ENCODE peak calls at places on chromosomes 16 and 17, in seven cellular contexts. One of them, this sample, is unnamed.

GRCh38 chr17:79093270-79093669 is 18.6 kb downstream of the ENGASE start:
- DNase-seq in endothelial cell of umbilical vein: no peak
- DNase-seq in IMR-90: no peak
- DNase-seq in K562: no peak
- DNase-seq in colonic mucosa: no peak
- DNase-seq in endodermal cell: no peak
- DNase-seq in neural progenitor cell: no peak
- DNase-seq in this sample: no peak

GRCh38 chr17:45965741-45966140 is 33.3 kb upstream of the STH start:
- DNase-seq in IMR-90: no peak
- DNase-seq in neural progenitor cell: no peak
- DNase-seq in endodermal cell: no peak
- DNase-seq in endothelial cell of umbilical vein: no peak
- DNase-seq in colonic mucosa: no peak
- DNase-seq in K562: no peak
- DNase-seq in this sample: no peak

GRCh38 chr17:8133398-8133797 is 9.5 kb upstream of the HES7 start:
- DNase-seq in endodermal cell: peak; percentile 72
- DNase-seq in endothelial cell of umbilical vein: no peak
- DNase-seq in colonic mucosa: no peak
- DNase-seq in neural progenitor cell: peak; percentile 73
- DNase-seq in IMR-90: no peak
- DNase-seq in K562: no peak
- DNase-seq in this sample: no peak

GRCh38 chr16:9114842-9115241 is 23.4 kb downstream of the HAPSTR1 start:
- DNase-seq in colonic mucosa: no peak
- DNase-seq in neural progenitor cell: no peak
- DNase-seq in endothelial cell of umbilical vein: no peak
- DNase-seq in K562: no peak
- DNase-seq in IMR-90: no peak
- DNase-seq in endodermal cell: peak; percentile 45
- DNase-seq in this sample: no peak

GRCh38 chr17:77354721-77355455 is 214.1 kb downstream of the SEC14L1 start:
- DNase-seq in K562: no peak
- DNase-seq in endothelial cell of umbilical vein: no peak
- DNase-seq in neural progenitor cell: no peak
- DNase-seq in endodermal cell: no peak
- DNase-seq in IMR-90: peak; percentile 98
- DNase-seq in colonic mucosa: peak; percentile 63
- DNase-seq in this sample: no peak

GRCh38 chr16:68386628-68387027 is 61.7 kb downstream of the SMPD3 start:
- DNase-seq in endodermal cell: no peak
- DNase-seq in IMR-90: no peak
- DNase-seq in colonic mucosa: peak; percentile 95
- DNase-seq in endothelial cell of umbilical vein: no peak
- DNase-seq in neural progenitor cell: no peak
- DNase-seq in K562: no peak
- DNase-seq in this sample: no peak

GRCh38 chr17:28261219-28261618 is 57.8 kb upstream of the TMEM97 start:
- DNase-seq in IMR-90: no peak
- DNase-seq in endothelial cell of umbilical vein: no peak
- DNase-seq in neural progenitor cell: no peak
- DNase-seq in endodermal cell: no peak
- DNase-seq in colonic mucosa: no peak
- DNase-seq in K562: no peak
- DNase-seq in this sample: no peak

GRCh38 chr17:72426948-72427760 is 306.3 kb downstream of the SOX9 start:
- DNase-seq in K562: no peak
- DNase-seq in IMR-90: no peak
- DNase-seq in colonic mucosa: peak; percentile 89
- DNase-seq in neural progenitor cell: no peak
- DNase-seq in endothelial cell of umbilical vein: no peak
- DNase-seq in endodermal cell: peak; percentile 67
- DNase-seq in this sample: no peak

GRCh38 chr17:32859857-32860525 is 16.9 kb downstream of the MYO1D start:
- DNase-seq in neural progenitor cell: no peak
- DNase-seq in IMR-90: no peak
- DNase-seq in endodermal cell: no peak
- DNase-seq in K562: peak; percentile 54
- DNase-seq in colonic mucosa: no peak
- DNase-seq in endothelial cell of umbilical vein: no peak
- DNase-seq in this sample: no peak

GRCh38 chr16:86215233-86215978 is 294.9 kb upstream of the FOXF1 start:
- DNase-seq in colonic mucosa: no peak
- DNase-seq in endothelial cell of umbilical vein: no peak
- DNase-seq in IMR-90: peak; percentile 24
- DNase-seq in endodermal cell: no peak
- DNase-seq in K562: no peak
- DNase-seq in neural progenitor cell: no peak
- DNase-seq in this sample: no peak

GRCh38 chr16:85330694-85331188 is 218.5 kb upstream of the CIBAR2 start:
- DNase-seq in IMR-90: peak; percentile 86
- DNase-seq in K562: peak; percentile 86
- DNase-seq in endodermal cell: peak; percentile 92
- DNase-seq in neural progenitor cell: peak; percentile 90
- DNase-seq in colonic mucosa: no peak
- DNase-seq in endothelial cell of umbilical vein: no peak
- DNase-seq in this sample: peak; percentile 25

GRCh38 chr16:23838485-23839142 is 2.8 kb downstream of the PRKCB start:
- DNase-seq in colonic mucosa: no peak
- DNase-seq in endodermal cell: no peak
- DNase-seq in endothelial cell of umbilical vein: no peak
- DNase-seq in IMR-90: no peak
- DNase-seq in K562: no peak
- DNase-seq in neural progenitor cell: no peak
- DNase-seq in this sample: no peak

GRCh38 chr16:30615358-30616076 is 5.3 kb upstream of the ZNF689 start:
- DNase-seq in colonic mucosa: peak; percentile 81
- DNase-seq in neural progenitor cell: peak; percentile 81
- DNase-seq in endodermal cell: peak; percentile 96
- DNase-seq in IMR-90: peak; percentile 8
- DNase-seq in K562: peak; percentile 18
- DNase-seq in endothelial cell of umbilical vein: peak; percentile 35
- DNase-seq in this sample: peak; percentile 72

GRCh38 chr16:70768205-70768580 is 32.8 kb downstream of the VAC14 start:
- DNase-seq in K562: no peak
- DNase-seq in colonic mucosa: no peak
- DNase-seq in IMR-90: no peak
- DNase-seq in neural progenitor cell: no peak
- DNase-seq in endothelial cell of umbilical vein: no peak
- DNase-seq in endodermal cell: no peak
- DNase-seq in this sample: no peak

GRCh38 chr17:692116-692515 is 22.5 kb downstream of the VPS53 start:
- DNase-seq in endothelial cell of umbilical vein: no peak
- DNase-seq in IMR-90: peak; percentile 89
- DNase-seq in endodermal cell: no peak
- DNase-seq in neural progenitor cell: no peak
- DNase-seq in colonic mucosa: no peak
- DNase-seq in K562: no peak
- DNase-seq in this sample: no peak

GRCh38 chr17:78335176-78335575 is 24.7 kb downstream of the SOCS3 start:
- DNase-seq in IMR-90: no peak
- DNase-seq in K562: no peak
- DNase-seq in endothelial cell of umbilical vein: no peak
- DNase-seq in colonic mucosa: no peak
- DNase-seq in neural progenitor cell: no peak
- DNase-seq in endodermal cell: no peak
- DNase-seq in this sample: no peak

GRCh38 chr16:71630808-71631207 is 4.8 kb downstream of the MARVELD3 start:
- DNase-seq in endodermal cell: peak; percentile 16
- DNase-seq in colonic mucosa: no peak
- DNase-seq in neural progenitor cell: no peak
- DNase-seq in endothelial cell of umbilical vein: no peak
- DNase-seq in IMR-90: no peak
- DNase-seq in K562: no peak
- DNase-seq in this sample: no peak

GRCh38 chr16:4015275-4015990 is 100.8 kb downstream of the ADCY9 start:
- DNase-seq in colonic mucosa: peak; percentile 55
- DNase-seq in endothelial cell of umbilical vein: no peak
- DNase-seq in IMR-90: no peak
- DNase-seq in neural progenitor cell: no peak
- DNase-seq in K562: no peak
- DNase-seq in endodermal cell: no peak
- DNase-seq in this sample: no peak

GRCh38 chr17:63543822-63544420 is 6.4 kb upstream of the DCAF7 start:
- DNase-seq in endothelial cell of umbilical vein: no peak
- DNase-seq in IMR-90: no peak
- DNase-seq in K562: no peak
- DNase-seq in endodermal cell: peak; percentile 61
- DNase-seq in colonic mucosa: no peak
- DNase-seq in neural progenitor cell: no peak
- DNase-seq in this sample: no peak

GRCh38 chr16:75559002-75559401 is 3.0 kb upstream of the TMEM231 start:
- DNase-seq in endodermal cell: no peak
- DNase-seq in colonic mucosa: no peak
- DNase-seq in neural progenitor cell: no peak
- DNase-seq in endothelial cell of umbilical vein: no peak
- DNase-seq in IMR-90: no peak
- DNase-seq in K562: no peak
- DNase-seq in this sample: no peak

GRCh38 chr16:12079411-12079965 is 103.0 kb downstream of the SNX29 start:
- DNase-seq in IMR-90: no peak
- DNase-seq in colonic mucosa: no peak
- DNase-seq in endodermal cell: no peak
- DNase-seq in K562: no peak
- DNase-seq in endothelial cell of umbilical vein: no peak
- DNase-seq in neural progenitor cell: no peak
- DNase-seq in this sample: peak; percentile 24

GRCh38 chr17:45302649-45303173 is 14.1 kb downstream of the MAP3K14 start:
- DNase-seq in neural progenitor cell: no peak
- DNase-seq in IMR-90: peak; percentile 76
- DNase-seq in endodermal cell: no peak
- DNase-seq in colonic mucosa: no peak
- DNase-seq in endothelial cell of umbilical vein: no peak
- DNase-seq in K562: no peak
- DNase-seq in this sample: peak; percentile 23

GRCh38 chr16:88380619-88381018 is 2.1 kb upstream of the ZNF469 start:
- DNase-seq in IMR-90: no peak
- DNase-seq in endothelial cell of umbilical vein: no peak
- DNase-seq in neural progenitor cell: no peak
- DNase-seq in K562: no peak
- DNase-seq in colonic mucosa: no peak
- DNase-seq in endodermal cell: no peak
- DNase-seq in this sample: no peak

GRCh38 chr17:51853857-51854256 is 304.7 kb downstream of the CA10 start:
- DNase-seq in endothelial cell of umbilical vein: no peak
- DNase-seq in colonic mucosa: peak; percentile 37
- DNase-seq in K562: no peak
- DNase-seq in endodermal cell: no peak
- DNase-seq in IMR-90: no peak
- DNase-seq in neural progenitor cell: no peak
- DNase-seq in this sample: no peak

GRCh38 chr17:8426094-8426720 is 9.5 kb upstream of the NDEL1 start:
- DNase-seq in neural progenitor cell: no peak
- DNase-seq in endodermal cell: peak; percentile 26
- DNase-seq in K562: no peak
- DNase-seq in colonic mucosa: peak; percentile 67
- DNase-seq in endothelial cell of umbilical vein: no peak
- DNase-seq in IMR-90: no peak
- DNase-seq in this sample: no peak

GRCh38 chr16:57411362-57411976 is 6.9 kb downstream of the CCL17 start:
- DNase-seq in IMR-90: no peak
- DNase-seq in endothelial cell of umbilical vein: no peak
- DNase-seq in neural progenitor cell: no peak
- DNase-seq in K562: no peak
- DNase-seq in endodermal cell: no peak
- DNase-seq in colonic mucosa: no peak
- DNase-seq in this sample: no peak

GRCh38 chr16:57409870-57410585 is 5.5 kb downstream of the CCL17 start:
- DNase-seq in colonic mucosa: no peak
- DNase-seq in endodermal cell: peak; percentile 69
- DNase-seq in endothelial cell of umbilical vein: no peak
- DNase-seq in IMR-90: no peak
- DNase-seq in K562: no peak
- DNase-seq in neural progenitor cell: no peak
- DNase-seq in this sample: no peak

GRCh38 chr16:57406881-57407280 is 2.3 kb downstream of the CCL17 start:
- DNase-seq in neural progenitor cell: no peak
- DNase-seq in endothelial cell of umbilical vein: no peak
- DNase-seq in K562: no peak
- DNase-seq in endodermal cell: no peak
- DNase-seq in colonic mucosa: no peak
- DNase-seq in IMR-90: no peak
- DNase-seq in this sample: no peak

GRCh38 chr16:57407521-57408353 is 3.2 kb downstream of the CCL17 start:
- DNase-seq in K562: no peak
- DNase-seq in endodermal cell: no peak
- DNase-seq in endothelial cell of umbilical vein: no peak
- DNase-seq in neural progenitor cell: no peak
- DNase-seq in IMR-90: no peak
- DNase-seq in colonic mucosa: no peak
- DNase-seq in this sample: no peak

DNA sequence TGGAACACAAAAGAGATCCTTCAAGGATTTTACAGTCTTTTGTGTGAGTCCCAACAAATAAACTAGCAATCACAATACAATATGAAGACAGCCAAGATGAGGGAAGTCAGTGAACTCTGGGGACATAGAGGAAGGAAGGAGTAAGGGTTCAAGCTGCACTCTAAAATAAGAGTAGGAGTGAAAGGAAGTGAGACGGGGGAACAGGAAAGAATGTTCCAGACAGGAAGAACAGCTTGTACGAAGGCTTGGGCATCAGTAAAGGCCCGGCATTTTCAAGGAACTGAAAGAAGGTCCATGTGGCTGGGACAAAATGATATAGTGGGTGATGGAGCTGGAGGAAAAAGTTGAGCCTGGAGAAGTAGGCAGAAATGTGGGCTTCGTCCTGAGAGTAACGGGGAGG is 4.5 kb downstream of the CCL17 start:
- DNase-seq in neural progenitor cell: no peak
- DNase-seq in colonic mucosa: no peak
- DNase-seq in endothelial cell of umbilical vein: peak; percentile 31
- DNase-seq in K562: no peak
- DNase-seq in endodermal cell: no peak
- DNase-seq in IMR-90: no peak
- DNase-seq in this sample: no peak
- H3K9ac ChIP-seq in neural progenitor cell: no peak overlapping the region
- H3K9ac ChIP-seq in colonic mucosa: no peak overlapping the region
- H3K9ac ChIP-seq in endothelial cell of umbilical vein: no peak overlapping the region
- H3K9ac ChIP-seq in K562: no peak overlapping the region
- H3K9ac ChIP-seq in endodermal cell: no peak overlapping the region
- H3K9ac ChIP-seq in IMR-90: no peak overlapping the region
- H3K9ac ChIP-seq in this sample: no peak overlapping the region

GRCh38 chr17:80432961-80433550 is 18.1 kb downstream of the ENDOV start:
- DNase-seq in K562: no peak
- DNase-seq in neural progenitor cell: no peak
- DNase-seq in colonic mucosa: no peak
- DNase-seq in IMR-90: no peak
- DNase-seq in endothelial cell of umbilical vein: no peak
- DNase-seq in endodermal cell: no peak
- DNase-seq in this sample: no peak
- TF ChIP-seq CTCF in K562: no peak
- TF ChIP-seq CTCF in neural progenitor cell: no peak
- TF ChIP-seq CTCF in colonic mucosa: no peak
- TF ChIP-seq CTCF in IMR-90: no peak
- TF ChIP-seq CTCF in endothelial cell of umbilical vein: no peak
- TF ChIP-seq CTCF in endodermal cell: no peak
- TF ChIP-seq CTCF in this sample: no peak

GRCh38 chr17:18626152-18626870 is 17.9 kb downstream of the TBC1D28 start:
- DNase-seq in colonic mucosa: no peak
- DNase-seq in K562: no peak
- DNase-seq in endodermal cell: no peak
- DNase-seq in neural progenitor cell: no peak
- DNase-seq in IMR-90: no peak
- DNase-seq in endothelial cell of umbilical vein: peak; percentile 1
- DNase-seq in this sample: no peak
- H3K9ac ChIP-seq in colonic mucosa: peak overlapping the region; percentile 7
- H3K9ac ChIP-seq in K562: no peak overlapping the region
- H3K9ac ChIP-seq in endodermal cell: no peak overlapping the region
- H3K9ac ChIP-seq in neural progenitor cell: no peak overlapping the region
- H3K9ac ChIP-seq in IMR-90: no peak overlapping the region
- H3K9ac ChIP-seq in endothelial cell of umbilical vein: no peak overlapping the region
- H3K9ac ChIP-seq in this sample: peak overlapping the region; percentile 34

GRCh38 chr17:75182569-75183436 is at the start of gene SUMO2:
- DNase-seq in K562: peak; percentile 99
- DNase-seq in neural progenitor cell: peak; percentile 99
- DNase-seq in IMR-90: peak; percentile 94
- DNase-seq in endodermal cell: peak; percentile 99
- DNase-seq in endothelial cell of umbilical vein: peak; percentile 96
- DNase-seq in colonic mucosa: peak; percentile 96
- DNase-seq in this sample: peak; percentile 97
- TF ChIP-seq CTCF in K562: peak; percentile 34
- TF ChIP-seq CTCF in neural progenitor cell: no peak
- TF ChIP-seq CTCF in IMR-90: peak; percentile 33
- TF ChIP-seq CTCF in endodermal cell: no peak
- TF ChIP-seq CTCF in endothelial cell of umbilical vein: no peak
- TF ChIP-seq CTCF in colonic mucosa: no peak
- TF ChIP-seq CTCF in this sample: peak; percentile 27

This sample was measured in DND-41.